ENCODE peak calls at places on chromosome 4, in eight cellular contexts. One of them, this sample, is unnamed.

GRCh38 chr4:24497221-24497620 is 87.1 kb downstream of the DHX15 start:
- DNase-seq in iris pigment epithelial cell: no peak
- DNase-seq in A172: no peak
- DNase-seq in lower leg skin: no peak
- DNase-seq in GM06990: no peak
- DNase-seq in NCI-H2081 treated with DMSO at 0.1 percent for 48 hours: no peak
- DNase-seq in stimulated activated CD4-positive, alpha-beta T cell treated with anti-CD3 and anti-CD28 coated beads, Interleukin-1b, Interleukin-23, amount 100 ng/mL, for 24 hours: no peak
- DNase-seq in head of caudate nucleus: no peak
- DNase-seq in this sample: no peak

GRCh38 chr4:111128327-111128726 is 505.4 kb upstream of the PITX2 start:
- DNase-seq in lower leg skin: no peak
- DNase-seq in iris pigment epithelial cell: peak; percentile 38
- DNase-seq in NCI-H2081 treated with DMSO at 0.1 percent for 48 hours: no peak
- DNase-seq in A172: no peak
- DNase-seq in GM06990: no peak
- DNase-seq in head of caudate nucleus: no peak
- DNase-seq in stimulated activated CD4-positive, alpha-beta T cell treated with anti-CD3 and anti-CD28 coated beads, Interleukin-1b, Interleukin-23, amount 100 ng/mL, for 24 hours: no peak
- DNase-seq in this sample: no peak

GRCh38 chr4:120105472-120105871 is 38.8 kb upstream of the MAD2L1 start:
- DNase-seq in lower leg skin: no peak
- DNase-seq in stimulated activated CD4-positive, alpha-beta T cell treated with anti-CD3 and anti-CD28 coated beads, Interleukin-1b, Interleukin-23, amount 100 ng/mL, for 24 hours: no peak
- DNase-seq in head of caudate nucleus: no peak
- DNase-seq in NCI-H2081 treated with DMSO at 0.1 percent for 48 hours: no peak
- DNase-seq in iris pigment epithelial cell: no peak
- DNase-seq in A172: no peak
- DNase-seq in GM06990: no peak
- DNase-seq in this sample: no peak

GRCh38 chr4:149280886-149281285 is 534.8 kb downstream of the IQCM start:
- DNase-seq in head of caudate nucleus: no peak
- DNase-seq in lower leg skin: no peak
- DNase-seq in A172: no peak
- DNase-seq in NCI-H2081 treated with DMSO at 0.1 percent for 48 hours: no peak
- DNase-seq in GM06990: no peak
- DNase-seq in iris pigment epithelial cell: no peak
- DNase-seq in stimulated activated CD4-positive, alpha-beta T cell treated with anti-CD3 and anti-CD28 coated beads, Interleukin-1b, Interleukin-23, amount 100 ng/mL, for 24 hours: no peak
- DNase-seq in this sample: no peak

GRCh38 chr4:131644619-131645018 is 1504.5 kb upstream of the PCDH10 start:
- DNase-seq in lower leg skin: no peak
- DNase-seq in GM06990: no peak
- DNase-seq in head of caudate nucleus: no peak
- DNase-seq in stimulated activated CD4-positive, alpha-beta T cell treated with anti-CD3 and anti-CD28 coated beads, Interleukin-1b, Interleukin-23, amount 100 ng/mL, for 24 hours: no peak
- DNase-seq in NCI-H2081 treated with DMSO at 0.1 percent for 48 hours: no peak
- DNase-seq in A172: peak; percentile 29
- DNase-seq in iris pigment epithelial cell: peak; percentile 58
- DNase-seq in this sample: no peak

GRCh38 chr4:172982151-172982590 is 186.4 kb upstream of the GALNT7 start:
- DNase-seq in NCI-H2081 treated with DMSO at 0.1 percent for 48 hours: no peak
- DNase-seq in iris pigment epithelial cell: peak; percentile 76
- DNase-seq in A172: peak; percentile 86
- DNase-seq in GM06990: peak; percentile 59
- DNase-seq in lower leg skin: no peak
- DNase-seq in stimulated activated CD4-positive, alpha-beta T cell treated with anti-CD3 and anti-CD28 coated beads, Interleukin-1b, Interleukin-23, amount 100 ng/mL, for 24 hours: no peak
- DNase-seq in head of caudate nucleus: no peak
- DNase-seq in this sample: no peak

GRCh38 chr4:138861130-138861529 is 154.5 kb upstream of the NOCT start:
- DNase-seq in NCI-H2081 treated with DMSO at 0.1 percent for 48 hours: no peak
- DNase-seq in head of caudate nucleus: no peak
- DNase-seq in lower leg skin: no peak
- DNase-seq in iris pigment epithelial cell: peak; percentile 78
- DNase-seq in GM06990: no peak
- DNase-seq in stimulated activated CD4-positive, alpha-beta T cell treated with anti-CD3 and anti-CD28 coated beads, Interleukin-1b, Interleukin-23, amount 100 ng/mL, for 24 hours: no peak
- DNase-seq in A172: no peak
- DNase-seq in this sample: no peak

GRCh38 chr4:147354994-147355393 is 125.9 kb upstream of the EDNRA start:
- DNase-seq in lower leg skin: no peak
- DNase-seq in iris pigment epithelial cell: no peak
- DNase-seq in stimulated activated CD4-positive, alpha-beta T cell treated with anti-CD3 and anti-CD28 coated beads, Interleukin-1b, Interleukin-23, amount 100 ng/mL, for 24 hours: no peak
- DNase-seq in NCI-H2081 treated with DMSO at 0.1 percent for 48 hours: no peak
- DNase-seq in head of caudate nucleus: no peak
- DNase-seq in A172: no peak
- DNase-seq in GM06990: no peak
- DNase-seq in this sample: no peak

GRCh38 chr4:36363024-36363423 is 81.6 kb downstream of the DTHD1 start:
- DNase-seq in GM06990: no peak
- DNase-seq in lower leg skin: no peak
- DNase-seq in iris pigment epithelial cell: peak; percentile 8
- DNase-seq in head of caudate nucleus: no peak
- DNase-seq in A172: peak; percentile 48
- DNase-seq in stimulated activated CD4-positive, alpha-beta T cell treated with anti-CD3 and anti-CD28 coated beads, Interleukin-1b, Interleukin-23, amount 100 ng/mL, for 24 hours: no peak
- DNase-seq in NCI-H2081 treated with DMSO at 0.1 percent for 48 hours: no peak
- DNase-seq in this sample: no peak

GRCh38 chr4:185467101-185467500 is 4.4 kb downstream of the CCDC110 start:
- DNase-seq in A172: no peak
- DNase-seq in lower leg skin: no peak
- DNase-seq in NCI-H2081 treated with DMSO at 0.1 percent for 48 hours: no peak
- DNase-seq in stimulated activated CD4-positive, alpha-beta T cell treated with anti-CD3 and anti-CD28 coated beads, Interleukin-1b, Interleukin-23, amount 100 ng/mL, for 24 hours: no peak
- DNase-seq in head of caudate nucleus: no peak
- DNase-seq in GM06990: no peak
- DNase-seq in iris pigment epithelial cell: no peak
- DNase-seq in this sample: no peak

This sample was measured in SW 1271.